ENCODE peak calls at places on chromosome 5, in seven cellular contexts. W, S, G, B, U, D and E are unnamed samples.

GRCh38 chr5:174413520-174414314 is 310.7 kb upstream of the MSX2 start:
- DNase-seq in U (peak; percentile 18), G (no peak), D (no peak), S (no peak), B (no peak), W (no peak), E (no peak)

GRCh38 chr5:32767948-32768427 is 56.9 kb downstream of the NPR3 start:
- DNase-seq in D (no peak), G (peak; percentile 99), S (no peak), B (no peak), U (peak; percentile 92), W (no peak), E (no peak)

GRCh38 chr5:177389368-177390169 is 5.3 kb downstream of the SLC34A1 start:
- DNase-seq in U (peak; percentile 94), D (peak; percentile 88), B (peak; percentile 81), W (no peak), G (peak; percentile 96), S (peak; percentile 79), E (peak; percentile 43)

GRCh38 chr5:169471021-169471420 is 112.6 kb upstream of the SPDL1 start:
- DNase-seq in S (no peak), W (no peak), U (no peak), D (no peak), B (no peak), G (no peak), E (no peak)

GRCh38 chr5:59236448-59236847 is 653.6 kb downstream of the RAB3C start:
- DNase-seq in B (no peak), D (no peak), G (no peak), S (no peak), W (no peak), U (no peak), E (no peak)

GRCh38 chr5:81971086-81971693 is 633 bp upstream of the ATG10 start:
- DNase-seq in S (peak; percentile 25), B (peak; percentile 45), W (peak; percentile 5), G (peak; percentile 14), D (peak; percentile 34), U (peak; percentile 28), E (no peak)

GRCh38 chr5:143593723-143594122 is 190.2 kb upstream of the NR3C1 start:
- DNase-seq in W (no peak), G (no peak), B (no peak), S (no peak), U (no peak), D (no peak), E (no peak)

GRCh38 chr5:1011226-1011631 is 2.6 kb downstream of the NKD2 start:
- DNase-seq in G (peak; percentile 6), B (no peak), S (peak; percentile 79), W (peak; percentile 67), U (peak; percentile 71), D (peak; percentile 52), E (peak; percentile 23)

GRCh38 chr5:170266570-170267379 is 30.8 kb downstream of the LCP2 start:
- DNase-seq in S (peak; percentile 81), W (no peak), D (peak; percentile 85), B (no peak), U (no peak), G (no peak), E (peak; percentile 54)

GRCh38 chr5:98414938-98415337 is 358.5 kb upstream of the RGMB start:
- DNase-seq in B (no peak), U (peak; percentile 75), S (no peak), D (no peak), W (no peak), G (peak; percentile 95), E (no peak)

GRCh38 chr5:15074651-15075050 is 203.1 kb upstream of the ANKH start:
- DNase-seq in W (no peak), D (no peak), B (no peak), G (peak; percentile 24), U (no peak), S (no peak), E (no peak)

GRCh38 chr5:173733065-173733824 is 116.8 kb upstream of the BOD1 start:
- DNase-seq in W (no peak), D (no peak), G (no peak), B (no peak), S (no peak), U (no peak), E (no peak)

GRCh38 chr5:35890021-35890740 is 33.5 kb downstream of the IL7R start:
- DNase-seq in W (no peak), U (no peak), S (no peak), G (peak; percentile 38), B (no peak), D (no peak), E (no peak)

GRCh38 chr5:119968690-119969089 is 339.3 kb downstream of the FAM170A start:
- DNase-seq in W (no peak), S (no peak), G (no peak), D (no peak), B (no peak), U (no peak), E (no peak)

GRCh38 chr5:137617806-137618205 is 118.1 kb downstream of the KLHL3 start:
- DNase-seq in G (peak; percentile 36), D (no peak), S (no peak), W (no peak), B (no peak), U (no peak), E (no peak)

GRCh38 chr5:154465169-154465568 is 12.9 kb downstream of the HAND1 start:
- DNase-seq in U (peak; percentile 81), W (no peak), D (no peak), G (peak; percentile 92), B (no peak), S (no peak), E (no peak)

GRCh38 chr5:163724305-163724704 is 218.9 kb downstream of the MAT2B start:
- DNase-seq in U (no peak), S (no peak), W (no peak), B (no peak), G (no peak), D (no peak), E (no peak)

GRCh38 chr5:143019614-143020515 is 249.7 kb downstream of the ARHGAP26 start:
- DNase-seq in B (no peak), W (peak; percentile 19), U (no peak), S (peak; percentile 59), D (no peak), G (no peak), E (no peak)

GRCh38 chr5:97531549-97531948 is 348.5 kb upstream of the RIOK2 start:
- DNase-seq in S (no peak), W (no peak), U (no peak), D (no peak), B (no peak), G (no peak), E (no peak)

GRCh38 chr5:38796000-38796738 is 49.6 kb upstream of the OSMR start:
- DNase-seq in D (no peak), U (no peak), G (no peak), W (no peak), B (no peak), S (peak; percentile 6), E (no peak)

GRCh38 chr5:170307575-170308465 is 10.2 kb upstream of the LCP2 start:
- DNase-seq in U (peak; percentile 87), G (peak; percentile 86), S (no peak), D (no peak), W (peak; percentile 50), B (no peak), E (no peak)

GRCh38 chr5:55101556-55102276 is 730 bp upstream of the GZMA start:
- DNase-seq in B (peak; percentile 39), S (peak; percentile 50), U (no peak), D (no peak), G (no peak), W (no peak), E (no peak)

GRCh38 chr5:125743939-125744338 is 679.3 kb upstream of the GRAMD2B start:
- DNase-seq in B (no peak), S (no peak), U (no peak), G (no peak), W (no peak), D (no peak), E (no peak)

GRCh38 chr5:1910861-1911772 is 28.4 kb upstream of the IRX4 start:
- DNase-seq in B (no peak), S (no peak), D (no peak), U (no peak), W (no peak), G (no peak), E (no peak)

GRCh38 chr5:139850423-139851016 is 54.9 kb downstream of the PSD2 start:
- DNase-seq in W (no peak), U (no peak), D (no peak), B (no peak), S (no peak), G (no peak), E (no peak)

GRCh38 chr5:20618353-20618752 is 630.4 kb upstream of the CDH18 start:
- DNase-seq in B (no peak), D (no peak), G (no peak), W (no peak), S (no peak), U (no peak), E (no peak)

GRCh38 chr5:56632199-56632598 is 183.2 kb upstream of the MAP3K1 start:
- DNase-seq in U (no peak), G (no peak), D (no peak), W (peak; percentile 21), B (no peak), S (no peak), E (no peak)